ENCODE peak calls at places on chromosomes 7 and 10, in six cellular contexts. M, L, I, N, H and U are unnamed samples.

GRCh38 chr10:29039659-29040309 is 249.1 kb upstream of the LYZL1 start:
- DNase-seq in M (no peak), L (peak), I (no peak), N (peak), H (no peak), U (no peak)

GRCh38 chr7:135385209-135385608 is 124.7 kb downstream of the CNOT4 start:
- DNase-seq in M (no peak), L (peak), I (no peak), N (peak), H (no peak), U (no peak)

GRCh38 chr7:66523409-66523808 is 105.3 kb upstream of the KCTD7 start:
- DNase-seq in M (no peak), L (no peak), I (no peak), N (no peak), H (no peak), U (no peak)

GRCh38 chr7:2471396-2471795 is 4.8 kb downstream of the GRIFIN start:
- DNase-seq in M (no peak), L (no peak), I (no peak), N (peak), H (no peak), U (no peak)

GRCh38 chr10:96306516-96306915 is 2.3 kb downstream of the DNTT start:
- DNase-seq in M (no peak), L (peak), I (no peak), N (no peak), H (no peak), U (peak)

GRCh38 chr10:79403441-79404230 is 41.8 kb downstream of the ZCCHC24 start:
- DNase-seq in M (no peak), L (peak), I (no peak), N (peak), H (no peak), U (no peak)

GRCh38 chr7:151491859-151492258 is 27.8 kb downstream of the RHEB start:
- DNase-seq in M (no peak), L (peak), I (no peak), N (peak), H (no peak), U (no peak)

GRCh38 chr10:119135517-119135890 is 30.0 kb downstream of the SFXN4 start:
- DNase-seq in M (no peak), L (peak), I (no peak), N (no peak), H (no peak), U (no peak)

GRCh38 chr10:91614254-91614624 is 18.6 kb downstream of the PPP1R3C start:
- DNase-seq in M (no peak), L (peak), I (no peak), N (peak), H (no peak), U (no peak)

GRCh38 chr10:86187840-86188239 is 178.8 kb downstream of the GRID1 start:
- DNase-seq in M (no peak), L (no peak), I (no peak), N (no peak), H (no peak), U (no peak)

GRCh38 chr7:142626420-142627035 is 122.7 kb upstream of the PRSS1 start:
- DNase-seq in M (no peak), L (peak), I (peak), N (no peak), H (no peak), U (peak)

GRCh38 chr10:7642612-7643011 is 24.2 kb downstream of the ITIH5 start:
- DNase-seq in M (no peak), L (no peak), I (no peak), N (no peak), H (no peak), U (no peak)

GRCh38 chr7:44153948-44154335 is 12.8 kb upstream of the MYL7 start:
- DNase-seq in M (no peak), L (no peak), I (no peak), N (no peak), H (no peak), U (no peak)

GRCh38 chr10:128028508-128029279 is 97.5 kb downstream of the MKI67 start:
- DNase-seq in M (no peak), L (no peak), I (no peak), N (no peak), H (no peak), U (no peak)